ENCODE peak calls at places on chromosomes 2 and 18, in four cellular contexts. V is tibial artery; N is neuronal stem cell; F is CD8-positive, alpha-beta memory T cell. E is an unnamed sample.

GRCh38 chr2:117785740-117786139 is 28.8 kb upstream of the DDX18 start:
- DNase-seq in V (no peak), N (peak), F (peak), E (peak)

GRCh38 chr2:191363267-191363666 is 118.1 kb downstream of the MYO1B start:
- DNase-seq in V (no peak), N (no peak), F (no peak), E (no peak)

GRCh38 chr2:196376984-196377877 is 205.9 kb upstream of the STK17B start:
- DNase-seq in V (no peak), N (no peak), F (no peak), E (peak)

GRCh38 chr2:190446750-190447516 is 38.8 kb downstream of the MFSD6 start:
- DNase-seq in V (no peak), N (no peak), F (no peak), E (no peak)

GRCh38 chr2:71100195-71100964 is 29.6 kb downstream of the MCEE start:
- DNase-seq in V (peak), N (peak), F (peak), E (peak)

GRCh38 chr18:77114564-77115391 is 17.8 kb downstream of the MBP start:
- DNase-seq in V (peak), N (no peak), F (no peak), E (peak)

GRCh38 chr2:72010647-72011355 is 136.9 kb downstream of the CYP26B1 start:
- DNase-seq in V (no peak), N (no peak), F (no peak), E (no peak)

GRCh38 chr18:79877163-79878091 is 74.0 kb downstream of the SLC66A2 start:
- DNase-seq in V (no peak), N (no peak), F (no peak), E (no peak)

GRCh38 chr2:71609029-71609428 is 155.7 kb downstream of the DYSF start:
- DNase-seq in V (peak), N (no peak), F (no peak), E (no peak)

GRCh38 chr2:42904576-42904876 is 112.1 kb upstream of the HAAO start:
- DNase-seq in V (no peak), N (no peak), F (no peak), E (no peak)

GRCh38 chr2:9897796-9898195 is 53.7 kb upstream of the GRHL1 start:
- DNase-seq in V (no peak), N (peak), F (no peak), E (peak)

GRCh38 chr18:70662588-70662987 is 373.7 kb downstream of the SOCS6 start:
- DNase-seq in V (no peak), N (no peak), F (no peak), E (no peak)

GRCh38 chr2:235845245-235845644 is 322.9 kb downstream of the GBX2 start:
- DNase-seq in V (no peak), N (no peak), F (no peak), E (no peak)

GRCh38 chr2:99801304-99801909 is 311.6 kb upstream of the REV1 start:
- DNase-seq in V (no peak), N (no peak), F (no peak), E (no peak)
- H3K4me3 ChIP-seq in V (no peak), N (no peak), F (no peak), E (no peak)

GRCh38 chr2:65562890-65563289 is 130.5 kb upstream of the SPRED2 start:
- DNase-seq in V (no peak), N (no peak), F (no peak), E (no peak)

GRCh38 chr2:65564299-65564698 is 131.9 kb upstream of the SPRED2 start:
- DNase-seq in V (no peak), N (no peak), F (no peak), E (no peak)

GRCh38 chr2:65565681-65566080 is 133.3 kb upstream of the SPRED2 start:
- DNase-seq in V (no peak), N (no peak), F (no peak), E (no peak)

GRCh38 chr2:65566617-65567016 is 134.2 kb upstream of the SPRED2 start:
- DNase-seq in V (no peak), N (no peak), F (no peak), E (no peak)
- H3K4me3 ChIP-seq in V (no peak), N (no peak), F (no peak), E (no peak)

GRCh38 chr2:45128580-45128997 is 119.3 kb upstream of the SIX2 start:
- DNase-seq in V (no peak), N (no peak), F (no peak), E (peak)
- H3K4me3 ChIP-seq in V (no peak), N (no peak), F (no peak), E (no peak)

DNA sequence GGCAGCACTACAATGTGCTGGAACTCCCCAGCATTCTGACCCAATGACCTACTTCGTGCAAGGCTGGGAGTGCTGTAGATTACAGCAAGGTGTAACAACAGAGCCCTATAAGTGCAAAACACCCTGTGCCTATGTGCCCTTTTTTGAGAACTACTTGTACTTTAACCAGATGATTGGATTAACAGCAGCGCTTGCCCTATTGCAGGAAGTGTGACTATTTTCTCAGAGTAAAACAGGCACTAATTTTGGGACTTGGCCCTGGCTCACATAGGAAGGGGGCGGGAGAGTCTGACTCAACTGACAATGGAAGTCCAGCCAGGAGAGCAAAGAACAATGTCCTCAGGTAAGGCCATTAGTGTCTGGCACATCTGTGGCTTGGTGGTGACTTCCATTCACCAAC is 35.6 kb upstream of the RNF125 start:
- DNase-seq in V (peak), N (no peak), F (no peak), E (no peak)
- H3K4me3 ChIP-seq in V (no peak), N (no peak), F (no peak), E (no peak)

GRCh38 chr18:44682871-44683221 is 2.2 kb downstream of the SETBP1 start:
- DNase-seq in V (peak), N (peak), F (no peak), E (no peak)
- H3K4me3 ChIP-seq in V (peak), N (peak), F (no peak), E (peak)